ENCODE peak calls at places on chromosomes 6 and 20, in eight cellular contexts. A, P, I, F, Z, Q, O and T are unnamed samples.

GRCh38 chr6:108114861-108115597 is 40.5 kb upstream of the OSTM1 start:
- DNase-seq in A (peak; percentile 41), P (peak; percentile 63), I (peak; percentile 67), F (no peak), Z (peak; percentile 34), Q (peak; percentile 76), O (no peak), T (no peak)

GRCh38 chr20:48949304-48950170 is 28.0 kb downstream of the ARFGEF2 start:
- DNase-seq in A (no peak), P (no peak), I (no peak), F (no peak), Z (no peak), Q (no peak), O (no peak), T (no peak)

GRCh38 chr6:169370054-169370453 is 116.4 kb upstream of the THBS2 start:
- DNase-seq in A (no peak), P (no peak), I (peak; percentile 81), F (no peak), Z (no peak), Q (no peak), O (no peak), T (no peak)

GRCh38 chr20:57229490-57229889 is 37.0 kb downstream of the BMP7 start:
- DNase-seq in A (no peak), P (no peak), I (no peak), F (no peak), Z (peak; percentile 33), Q (no peak), O (no peak), T (no peak)

GRCh38 chr20:36821964-36822437 is 48.4 kb upstream of the DSN1 start:
- DNase-seq in A (no peak), P (peak; percentile 40), I (no peak), F (no peak), Z (no peak), Q (no peak), O (no peak), T (no peak)

GRCh38 chr20:50636601-50637539 is 54.5 kb downstream of the RIPOR3 start:
- DNase-seq in A (no peak), P (no peak), I (no peak), F (no peak), Z (no peak), Q (no peak), O (no peak), T (no peak)

GRCh38 chr6:20034408-20034769 is 177.9 kb downstream of the MBOAT1 start:
- DNase-seq in A (no peak), P (no peak), I (no peak), F (no peak), Z (no peak), Q (no peak), O (no peak), T (no peak)

GRCh38 chr20:59220161-59220560 is 56.5 kb downstream of the ZNF831 start:
- DNase-seq in A (no peak), P (no peak), I (no peak), F (no peak), Z (no peak), Q (no peak), O (no peak), T (no peak)

DNA sequence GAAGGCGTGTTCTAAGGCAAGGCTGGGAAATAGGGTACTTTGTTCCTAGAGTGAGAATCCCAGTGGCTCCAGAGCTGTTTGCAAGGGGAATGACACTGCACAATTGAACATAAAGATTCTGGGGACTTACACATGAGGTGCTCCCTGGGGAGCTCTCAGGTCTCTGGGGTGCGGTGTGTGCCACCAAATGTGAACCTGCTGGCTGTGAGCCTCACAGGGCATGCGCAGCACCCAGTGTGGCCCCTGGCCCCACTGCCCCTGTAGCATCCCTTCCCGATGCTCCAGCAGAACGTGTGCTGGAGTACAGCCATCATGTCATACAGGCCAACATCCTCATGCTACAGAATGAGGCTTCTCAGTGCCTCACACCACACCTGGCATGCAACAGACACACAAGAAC is 68.2 kb downstream of the TOX2 start:
- DNase-seq in A (no peak), P (no peak), I (no peak), F (no peak), Z (no peak), Q (no peak), O (no peak), T (no peak)
- TF ChIP-seq CTCF in A (no peak), P (no peak), I (no peak), F (no peak), Z (no peak), Q (no peak), O (no peak), T (no peak)

DNA sequence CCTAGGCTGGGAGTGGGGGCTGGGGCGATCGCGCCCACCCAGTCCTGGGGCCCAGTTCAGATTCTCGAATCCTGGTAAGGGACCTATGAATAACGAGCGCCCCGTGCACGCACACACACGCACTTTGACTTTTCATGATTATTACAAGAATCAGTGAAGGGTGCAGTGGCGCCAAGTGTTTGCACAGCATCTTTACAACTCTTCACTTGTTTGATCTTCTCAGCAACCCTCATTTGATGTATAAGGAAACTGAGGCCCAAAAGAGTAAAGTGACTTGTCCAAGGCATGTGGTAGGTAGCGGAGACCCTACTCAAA is 863 bp upstream of the LRFN2 start:
- DNase-seq in A (no peak), P (no peak), I (no peak), F (no peak), Z (no peak), Q (no peak), O (no peak), T (no peak)
- TF ChIP-seq CTCF in A (no peak), P (no peak), I (no peak), F (no peak), Z (no peak), Q (no peak), O (no peak), T (no peak)

GRCh38 chr20:4524307-4524706 is 197.4 kb upstream of the PRND start:
- DNase-seq in A (no peak), P (no peak), I (no peak), F (no peak), Z (no peak), Q (no peak), O (no peak), T (no peak)
- TF ChIP-seq CTCF in A (no peak), P (no peak), I (no peak), F (no peak), Z (peak; percentile 27), Q (no peak), O (no peak), T (no peak)

DNA sequence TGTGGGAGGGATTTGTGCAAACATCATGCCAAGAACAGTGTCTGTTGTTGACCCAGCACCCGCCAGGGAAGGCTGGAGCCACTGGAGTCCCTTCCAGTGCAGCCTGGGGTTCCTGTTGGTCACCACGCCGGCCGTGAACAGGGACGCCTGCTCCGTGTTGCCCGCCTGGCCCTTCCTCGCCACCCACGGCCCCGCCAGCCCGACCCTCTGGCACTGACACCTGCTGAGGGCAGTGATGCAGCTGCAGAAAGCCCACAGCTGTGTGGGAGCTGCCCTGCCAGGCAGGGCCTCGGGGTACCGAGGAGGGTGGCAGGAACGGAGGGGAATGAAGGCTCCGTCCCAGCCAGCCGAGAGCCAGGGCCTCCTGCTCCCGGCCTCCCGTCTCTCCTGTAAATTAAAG is 75.5 kb upstream of the SLCO4A1 start:
- DNase-seq in A (no peak), P (no peak), I (no peak), F (no peak), Z (no peak), Q (no peak), O (no peak), T (no peak)
- TF ChIP-seq CTCF in A (no peak), P (no peak), I (no peak), F (no peak), Z (no peak), Q (no peak), O (no peak), T (no peak)